ENCODE peak calls at places on chromosomes 12 and 14, in eight cellular contexts. X, G, Q, K, Z, C, J and A are unnamed samples.

GRCh38 chr14:24630087-24630871 is 3.7 kb downstream of the GZMB start:
- DNase-seq in X (no peak), J (no peak), Q (no peak), G (no peak), K (no peak), Z (no peak), C (no peak), A (no peak)

GRCh38 chr12:131381716-131382430 is 329.0 kb upstream of the SFSWAP start:
- DNase-seq in X (no peak), J (no peak), G (no peak), C (peak; percentile 58), Z (peak; percentile 45), K (no peak), Q (no peak), A (no peak)

GRCh38 chr12:460301-461230 is 827 bp downstream of the B4GALNT3 start:
- DNase-seq in Z (no peak), X (peak; percentile 24), G (peak; percentile 55), J (peak; percentile 55), C (peak; percentile 78), K (no peak), Q (peak; percentile 50), A (no peak)

GRCh38 chr12:82688035-82688501 is 1.4 kb downstream of the TMTC2 start:
- DNase-seq in Q (no peak), G (no peak), K (no peak), Z (no peak), C (no peak), J (no peak), X (no peak), A (no peak)

GRCh38 chr14:104555621-104556255 is 23.8 kb upstream of the C14orf180 start:
- DNase-seq in Q (no peak), J (no peak), C (no peak), Z (peak; percentile 38), G (no peak), K (no peak), X (no peak), A (no peak)

GRCh38 chr12:76591461-76591860 is 31.9 kb upstream of the OSBPL8 start:
- DNase-seq in J (no peak), Z (no peak), X (no peak), G (no peak), K (no peak), Q (no peak), C (no peak), A (no peak)

GRCh38 chr12:31325524-31325875 is 450 bp downstream of the SINHCAF start:
- DNase-seq in Z (no peak), C (peak; percentile 90), K (peak; percentile 33), J (peak; percentile 18), Q (no peak), G (no peak), X (no peak), A (no peak)

GRCh38 chr12:106139422-106140141 is 828 bp upstream of the NUAK1 start:
- DNase-seq in K (peak; percentile 79), Q (peak; percentile 89), Z (peak; percentile 90), J (peak; percentile 28), G (peak; percentile 89), C (peak; percentile 75), X (peak; percentile 75), A (peak; percentile 84)

GRCh38 chr14:58864751-58865519 is 227.2 kb downstream of the DACT1 start:
- DNase-seq in G (no peak), J (no peak), C (no peak), Z (no peak), X (no peak), K (no peak), Q (no peak), A (no peak)

DNA sequence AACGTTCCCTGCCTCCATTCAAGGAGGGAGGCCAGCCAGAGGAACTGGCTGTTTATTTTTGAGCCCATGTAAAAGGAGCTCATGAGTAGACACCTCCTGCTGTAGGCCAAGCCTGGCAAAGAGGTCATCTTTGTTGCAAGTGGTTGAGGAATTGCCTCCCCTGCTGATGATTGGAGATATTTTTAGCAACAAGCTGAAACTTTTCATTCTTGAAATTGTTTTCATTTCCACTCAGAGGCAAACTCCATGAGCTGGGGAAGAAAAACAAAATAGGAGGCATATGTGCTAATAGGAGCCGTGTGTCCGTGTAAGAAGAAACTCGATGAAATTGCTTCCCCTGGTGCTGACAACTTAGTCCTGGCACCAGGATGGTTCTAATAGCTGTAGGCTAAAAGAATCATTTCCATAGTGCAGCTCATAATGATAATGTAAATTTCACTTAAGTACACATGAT is 440.1 kb upstream of the FAR2 start:
- DNase-seq in Z (no peak), X (no peak), C (no peak), Q (no peak), J (no peak), G (no peak), K (no peak), A (peak; percentile 60)
- TF ChIP-seq POLR2AphosphoS5 in Z (no peak), X (no peak), C (no peak), Q (no peak), J (no peak), G (no peak), K (no peak), A (no peak)

GRCh38 chr12:6831021-6831420 is 2.8 kb downstream of the P3H3 start:
- DNase-seq in Z (no peak), J (no peak), K (no peak), C (no peak), G (no peak), X (no peak), Q (no peak), A (no peak)

GRCh38 chr12:6827982-6828670 is at the start of gene P3H3:
- DNase-seq in C (no peak), G (peak; percentile 76), J (no peak), Q (peak; percentile 86), K (no peak), X (peak; percentile 33), Z (no peak), A (peak; percentile 69)

GRCh38 chr12:6830286-6830892 is 2.2 kb downstream of the P3H3 start:
- DNase-seq in X (no peak), G (no peak), K (no peak), J (no peak), Q (no peak), C (peak; percentile 76), Z (no peak), A (no peak)

GRCh38 chr12:6828671-6829531 is 694 bp downstream of the P3H3 start:
- DNase-seq in X (peak; percentile 46), J (no peak), K (peak; percentile 56), G (peak; percentile 81), C (peak; percentile 82), Q (peak; percentile 89), Z (peak; percentile 84), A (peak; percentile 70)

GRCh38 chr12:6829532-6830220 is 1.5 kb downstream of the P3H3 start:
- DNase-seq in X (no peak), Q (no peak), K (no peak), J (no peak), C (no peak), Z (no peak), G (peak; percentile 73), A (no peak)
- TF ChIP-seq POLR2AphosphoS5 in X (no peak), Q (peak; percentile 33), K (no peak), J (no peak), C (no peak), Z (no peak), G (no peak), A (no peak)

GRCh38 chr14:100535287-100536131 is 51.7 kb downstream of the BEGAIN start:
- DNase-seq in K (no peak), X (no peak), Z (peak; percentile 46), J (peak; percentile 14), C (peak; percentile 52), Q (no peak), G (no peak), A (peak; percentile 66)

GRCh38 chr14:100534528-100535286 is 52.5 kb downstream of the BEGAIN start:
- DNase-seq in Z (peak; percentile 53), C (peak; percentile 44), G (no peak), X (no peak), K (no peak), Q (no peak), J (peak; percentile 6), A (peak; percentile 54)

GRCh38 chr14:100532916-100533630 is 54.1 kb downstream of the BEGAIN start:
- DNase-seq in G (no peak), K (peak; percentile 24), Z (peak; percentile 74), Q (no peak), J (no peak), X (peak; percentile 55), C (peak; percentile 64), A (no peak)

GRCh38 chr14:100532154-100532915 is 54.9 kb downstream of the BEGAIN start:
- DNase-seq in Q (no peak), X (no peak), J (no peak), C (peak; percentile 21), Z (no peak), G (no peak), K (peak; percentile 10), A (peak; percentile 61)

GRCh38 chr14:100533647-100534485 is 53.4 kb downstream of the BEGAIN start:
- DNase-seq in J (peak; percentile 12), G (no peak), K (peak; percentile 25), Z (peak; percentile 56), C (peak; percentile 88), Q (no peak), X (peak; percentile 3), A (peak; percentile 78)
- TF ChIP-seq POLR2AphosphoS5 in J (no peak), G (no peak), K (no peak), Z (no peak), C (peak; percentile 81), Q (no peak), X (no peak), A (no peak)

GRCh38 chr12:108371801-108372344 is 32.8 kb upstream of the CMKLR1 start:
- DNase-seq in Q (no peak), G (no peak), K (no peak), X (peak; percentile 48), C (no peak), Z (no peak), J (no peak), A (no peak)
- TF ChIP-seq POLR2AphosphoS5 in Q (no peak), G (no peak), K (peak; percentile 69), X (peak; percentile 41), C (no peak), Z (no peak), J (no peak), A (no peak)

DNA sequence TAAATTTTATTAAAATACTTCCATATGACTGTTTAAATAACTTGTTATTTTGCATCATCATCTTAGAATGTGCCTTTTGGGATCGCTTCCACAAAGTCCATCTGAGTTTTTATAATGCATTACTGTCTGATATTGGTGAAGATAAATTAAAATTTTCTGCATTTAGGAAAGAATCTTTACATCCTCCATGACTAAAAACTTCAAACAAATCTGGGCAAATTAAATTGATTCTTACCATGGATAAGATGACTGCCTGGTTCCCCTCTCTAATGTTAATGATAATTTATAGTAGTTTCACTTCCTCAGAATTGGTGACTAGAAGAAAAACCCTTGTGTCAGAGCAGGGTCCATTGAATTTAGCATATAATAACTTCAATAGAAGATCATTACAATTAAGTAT is 94.7 kb upstream of the SLC38A4 start:
- DNase-seq in Z (no peak), K (no peak), X (no peak), Q (no peak), G (no peak), C (no peak), J (peak; percentile 11), A (no peak)
- TF ChIP-seq POLR2AphosphoS5 in Z (no peak), K (no peak), X (no peak), Q (no peak), G (no peak), C (no peak), J (no peak), A (no peak)